ENCODE peak calls at places on chromosomes 1 and 21, in nine cellular contexts. Y is uterus, G is AG04450, W is breast epithelium, Q is body of pancreas, X is left ventricle myocardium inferior, S is vagina, H is RWPE1, F is right lobe of liver. B is an unnamed sample.
A peak's percentile ranks its signal among the peaks of the same experiment; 100 is the strongest.

GRCh38 chr1:244869364-244869827 is 5.1 kb upstream of the HNRNPU start:
- DNase-seq in Y (no peak), G (no peak), W (no peak), Q (no peak), X (no peak), S (no peak), H (no peak), F (no peak), B (no peak)

GRCh38 chr1:20445956-20446355 is 40.1 kb downstream of the CAMK2N1 start:
- DNase-seq in Y (no peak), G (no peak), W (no peak), Q (no peak), X (no peak), S (no peak), H (no peak), F (no peak), B (no peak)

GRCh38 chr1:55277377-55278130 is 62.4 kb upstream of the USP24 start:
- DNase-seq in Y (peak; percentile 77), G (peak; percentile 57), W (peak; percentile 59), Q (peak; percentile 80), X (peak; percentile 78), S (no peak), H (peak; percentile 68), F (peak; percentile 80), B (peak; percentile 86)

GRCh38 chr1:213244664-213245091 is 193.6 kb downstream of the RPS6KC1 start:
- DNase-seq in Y (no peak), G (peak; percentile 27), W (no peak), Q (peak; percentile 32), X (no peak), S (no peak), H (peak; percentile 34), F (no peak), B (no peak)

GRCh38 chr1:230277201-230277771 is 148.8 kb downstream of the PGBD5 start:
- DNase-seq in Y (peak; percentile 6), G (no peak), W (no peak), Q (no peak), X (no peak), S (no peak), H (no peak), F (no peak), B (no peak)

GRCh38 chr1:19606817-19607706 is 37.0 kb upstream of the NBL1 start:
- DNase-seq in Y (no peak), G (no peak), W (no peak), Q (no peak), X (no peak), S (no peak), H (no peak), F (no peak), B (no peak)

GRCh38 chr1:64129708-64130107 is 73.7 kb upstream of the UBE2U start:
- DNase-seq in Y (no peak), G (no peak), W (no peak), Q (no peak), X (no peak), S (no peak), H (no peak), F (no peak), B (no peak)

GRCh38 chr1:46760558-46761166 is 38.2 kb upstream of the CYP4B1 start:
- DNase-seq in Y (no peak), G (no peak), W (no peak), Q (no peak), X (no peak), S (no peak), H (no peak), F (no peak), B (no peak)

GRCh38 chr21:26758083-26758861 is 86.9 kb downstream of the ADAMTS1 start:
- DNase-seq in Y (no peak), G (no peak), W (no peak), Q (no peak), X (no peak), S (no peak), H (no peak), F (no peak), B (no peak)

GRCh38 chr1:237873487-237873927 is 17.2 kb downstream of the ZP4 start:
- DNase-seq in Y (no peak), G (no peak), W (no peak), Q (no peak), X (no peak), S (no peak), H (peak; percentile 88), F (no peak), B (no peak)

GRCh38 chr1:92583821-92584760 is 97.4 kb upstream of the GFI1 start:
- DNase-seq in Y (no peak), G (peak; percentile 11), W (no peak), Q (no peak), X (no peak), S (no peak), H (peak; percentile 42), F (no peak), B (no peak)

DNA sequence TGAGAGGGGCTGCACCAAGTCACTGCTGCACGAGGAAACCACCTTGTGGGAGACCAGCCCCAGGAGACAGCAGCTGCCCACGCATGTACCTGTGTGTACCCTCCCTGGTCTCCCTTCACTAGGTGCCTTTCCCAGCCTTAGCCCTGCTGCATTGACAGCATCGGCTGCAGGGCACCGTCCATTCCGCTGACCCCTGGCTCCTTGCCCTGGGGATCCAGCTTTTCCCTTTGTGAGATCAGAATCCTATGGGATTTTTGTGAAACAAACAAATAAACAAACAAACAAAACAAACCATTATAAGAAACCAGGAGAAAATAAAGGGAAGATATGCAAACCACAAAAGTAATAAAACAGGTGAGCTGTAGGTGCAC is 2.1 kb downstream of the STUM start:
- DNase-seq in Y (no peak), G (no peak), W (no peak), Q (no peak), X (no peak), S (no peak), H (no peak), F (no peak), B (no peak)
- H3K27ac ChIP-seq in Y (peak overlapping the region; percentile 72), G (no peak overlapping the region), W (no peak overlapping the region), Q (no peak overlapping the region), X (no peak overlapping the region), S (no peak overlapping the region), H (no peak overlapping the region), F (no peak overlapping the region), B (no peak overlapping the region)

GRCh38 chr1:60425528-60425927 is 352.0 kb upstream of the C1orf87 start:
- DNase-seq in Y (no peak), G (no peak), W (no peak), Q (no peak), X (no peak), S (no peak), H (peak; percentile 13), F (no peak), B (no peak)
- TF ChIP-seq CTCF in Y (no peak), G (peak; percentile 42), W (peak; percentile 9), Q (no peak), X (peak; percentile 36), S (no peak), H (peak; percentile 7), F (peak; percentile 37), B (no peak)

GRCh38 chr1:26045712-26046312 is at the start of gene SLC30A2:
- DNase-seq in Y (no peak), G (no peak), W (no peak), Q (peak; percentile 67), X (no peak), S (no peak), H (no peak), F (no peak), B (no peak)

GRCh38 chr1:26047278-26047874 is 1.5 kb upstream of the SLC30A2 start:
- DNase-seq in Y (no peak), G (no peak), W (no peak), Q (no peak), X (no peak), S (no peak), H (no peak), F (no peak), B (no peak)

GRCh38 chr1:26044414-26044813 is 1.5 kb downstream of the SLC30A2 start:
- DNase-seq in Y (no peak), G (no peak), W (no peak), Q (no peak), X (no peak), S (no peak), H (no peak), F (no peak), B (no peak)

GRCh38 chr1:26044971-26045711 is 777 bp downstream of the SLC30A2 start:
- DNase-seq in Y (no peak), G (no peak), W (no peak), Q (peak; percentile 91), X (peak; percentile 39), S (no peak), H (no peak), F (no peak), B (no peak)

GRCh38 chr1:26046313-26047031 is 554 bp upstream of the SLC30A2 start:
- DNase-seq in Y (no peak), G (no peak), W (no peak), Q (peak; percentile 60), X (no peak), S (no peak), H (no peak), F (no peak), B (no peak)
- H3K27ac ChIP-seq in Y (no peak overlapping the region), G (no peak overlapping the region), W (no peak overlapping the region), Q (peak overlapping the region; percentile 93), X (peak overlapping the region; percentile 69), S (no peak overlapping the region), H (no peak overlapping the region), F (no peak overlapping the region), B (no peak overlapping the region)

DNA sequence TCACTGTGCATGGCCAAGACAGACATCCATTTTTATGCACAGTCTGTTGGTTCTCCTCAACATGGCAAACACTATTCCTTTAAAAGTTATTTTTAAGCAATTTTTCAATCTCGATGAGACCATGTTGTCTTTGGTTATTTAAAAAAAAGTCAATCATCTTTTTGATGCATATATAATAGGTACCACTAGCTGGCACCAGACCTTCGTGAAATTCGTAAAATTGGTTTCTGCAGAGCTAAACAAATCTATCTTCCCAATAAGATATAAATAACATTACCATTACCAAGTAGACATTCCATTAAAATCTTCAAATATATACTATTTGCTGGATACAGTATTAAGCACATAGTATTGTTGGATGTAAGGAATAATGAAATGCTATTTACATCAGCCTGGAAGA is 220.0 kb upstream of the GREM2 start:
- DNase-seq in Y (no peak), G (no peak), W (no peak), Q (no peak), X (no peak), S (no peak), H (no peak), F (no peak), B (no peak)
- TF ChIP-seq CTCF in Y (no peak), G (peak; percentile 7), W (no peak), Q (no peak), X (no peak), S (no peak), H (no peak), F (no peak), B (no peak)

GRCh38 chr1:41583658-41584570 is 99.4 kb upstream of the EDN2 start:
- DNase-seq in Y (no peak), G (no peak), W (no peak), Q (no peak), X (no peak), S (peak; percentile 92), H (no peak), F (no peak), B (no peak)
- H3K27ac ChIP-seq in Y (no peak overlapping the region), G (no peak overlapping the region), W (no peak overlapping the region), Q (no peak overlapping the region), X (no peak overlapping the region), S (no peak overlapping the region), H (no peak overlapping the region), F (no peak overlapping the region), B (no peak overlapping the region)

DNA sequence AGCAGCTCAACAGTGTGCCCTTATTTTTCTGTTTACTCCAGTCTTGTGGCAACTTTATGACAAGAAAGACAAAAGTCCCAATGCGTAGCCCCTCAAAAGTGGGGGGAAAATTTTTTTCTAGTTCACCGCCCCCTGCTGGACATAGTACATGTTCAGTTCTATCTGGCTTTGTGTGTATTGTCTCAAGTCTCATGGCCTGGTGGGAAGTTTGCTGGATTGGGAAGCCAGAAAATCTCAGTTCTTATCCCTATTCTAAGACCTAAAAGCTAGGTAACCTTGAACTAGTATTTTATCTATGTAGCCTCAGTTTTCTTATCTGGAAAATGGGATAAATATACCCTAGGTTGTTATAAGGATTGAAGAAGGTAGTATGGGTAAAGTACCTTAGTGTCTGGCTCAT is 55.8 kb upstream of the LDLRAP1 start:
- DNase-seq in Y (no peak), G (no peak), W (no peak), Q (no peak), X (no peak), S (no peak), H (no peak), F (no peak), B (no peak)
- TF ChIP-seq CTCF in Y (no peak), G (peak; percentile 46), W (no peak), Q (peak; percentile 18), X (peak; percentile 49), S (no peak), H (peak; percentile 18), F (peak; percentile 34), B (no peak)